ENCODE peak calls at places on chromosomes 12 and 14, in six cellular contexts. One of them, this sample, is unnamed.

GRCh38 chr12:85489194-85489593 is 209.2 kb downstream of the ALX1 start:
- DNase-seq in stimulated activated CD4-positive, alpha-beta T cell treated with anti-CD3 and anti-CD28 coated beads, TNF-alpha, amount 100 ng/mL, for 1 hour: no peak
- DNase-seq in ELR: no peak
- DNase-seq in endothelial cell of umbilical vein: no peak
- DNase-seq in NCI-H1930: peak
- DNase-seq in cardiac muscle cell: no peak
- DNase-seq in this sample: no peak

GRCh38 chr14:37246427-37246829 is 48.7 kb downstream of the MIPOL1 start:
- DNase-seq in stimulated activated CD4-positive, alpha-beta T cell treated with anti-CD3 and anti-CD28 coated beads, TNF-alpha, amount 100 ng/mL, for 1 hour: no peak
- DNase-seq in ELR: peak
- DNase-seq in endothelial cell of umbilical vein: peak
- DNase-seq in NCI-H1930: peak
- DNase-seq in cardiac muscle cell: peak
- DNase-seq in this sample: peak

GRCh38 chr12:6936642-6937480 is 6.8 kb upstream of the RNU7-1 start:
- DNase-seq in stimulated activated CD4-positive, alpha-beta T cell treated with anti-CD3 and anti-CD28 coated beads, TNF-alpha, amount 100 ng/mL, for 1 hour: no peak
- DNase-seq in ELR: no peak
- DNase-seq in endothelial cell of umbilical vein: no peak
- DNase-seq in NCI-H1930: peak
- DNase-seq in cardiac muscle cell: no peak
- DNase-seq in this sample: no peak

GRCh38 chr14:31877333-31877798 is 199.7 kb upstream of the ARHGAP5 start:
- DNase-seq in stimulated activated CD4-positive, alpha-beta T cell treated with anti-CD3 and anti-CD28 coated beads, TNF-alpha, amount 100 ng/mL, for 1 hour: no peak
- DNase-seq in ELR: no peak
- DNase-seq in endothelial cell of umbilical vein: peak
- DNase-seq in NCI-H1930: no peak
- DNase-seq in cardiac muscle cell: peak
- DNase-seq in this sample: no peak

GRCh38 chr14:51304956-51305355 is 64.9 kb downstream of the TMX1 start:
- DNase-seq in stimulated activated CD4-positive, alpha-beta T cell treated with anti-CD3 and anti-CD28 coated beads, TNF-alpha, amount 100 ng/mL, for 1 hour: no peak
- DNase-seq in ELR: peak
- DNase-seq in endothelial cell of umbilical vein: no peak
- DNase-seq in NCI-H1930: no peak
- DNase-seq in cardiac muscle cell: peak
- DNase-seq in this sample: no peak

GRCh38 chr12:106248177-106248848 is 493 bp upstream of the CKAP4 start:
- DNase-seq in stimulated activated CD4-positive, alpha-beta T cell treated with anti-CD3 and anti-CD28 coated beads, TNF-alpha, amount 100 ng/mL, for 1 hour: no peak
- DNase-seq in ELR: peak
- DNase-seq in endothelial cell of umbilical vein: peak
- DNase-seq in NCI-H1930: no peak
- DNase-seq in cardiac muscle cell: peak
- DNase-seq in this sample: peak

GRCh38 chr14:61152851-61153364 is 128.2 kb downstream of the TMEM30B start:
- DNase-seq in stimulated activated CD4-positive, alpha-beta T cell treated with anti-CD3 and anti-CD28 coated beads, TNF-alpha, amount 100 ng/mL, for 1 hour: no peak
- DNase-seq in ELR: peak
- DNase-seq in endothelial cell of umbilical vein: no peak
- DNase-seq in NCI-H1930: peak
- DNase-seq in cardiac muscle cell: peak
- DNase-seq in this sample: no peak

GRCh38 chr12:27766587-27766986 is 13.4 kb upstream of the KLHL42 start:
- DNase-seq in stimulated activated CD4-positive, alpha-beta T cell treated with anti-CD3 and anti-CD28 coated beads, TNF-alpha, amount 100 ng/mL, for 1 hour: no peak
- DNase-seq in ELR: no peak
- DNase-seq in endothelial cell of umbilical vein: no peak
- DNase-seq in NCI-H1930: no peak
- DNase-seq in cardiac muscle cell: no peak
- DNase-seq in this sample: no peak

GRCh38 chr12:123109319-123109772 is 41.5 kb downstream of the PITPNM2 start:
- DNase-seq in stimulated activated CD4-positive, alpha-beta T cell treated with anti-CD3 and anti-CD28 coated beads, TNF-alpha, amount 100 ng/mL, for 1 hour: no peak
- DNase-seq in ELR: no peak
- DNase-seq in endothelial cell of umbilical vein: no peak
- DNase-seq in NCI-H1930: no peak
- DNase-seq in cardiac muscle cell: no peak
- DNase-seq in this sample: no peak

GRCh38 chr12:53695148-53696138 is 19.6 kb upstream of the ATP5MC2 start:
- DNase-seq in stimulated activated CD4-positive, alpha-beta T cell treated with anti-CD3 and anti-CD28 coated beads, TNF-alpha, amount 100 ng/mL, for 1 hour: no peak
- DNase-seq in ELR: peak
- DNase-seq in endothelial cell of umbilical vein: peak
- DNase-seq in NCI-H1930: peak
- DNase-seq in cardiac muscle cell: peak
- DNase-seq in this sample: peak

GRCh38 chr12:87756111-87756510 is 273.1 kb downstream of the C12orf50 start:
- DNase-seq in stimulated activated CD4-positive, alpha-beta T cell treated with anti-CD3 and anti-CD28 coated beads, TNF-alpha, amount 100 ng/mL, for 1 hour: no peak
- DNase-seq in ELR: peak
- DNase-seq in endothelial cell of umbilical vein: no peak
- DNase-seq in NCI-H1930: no peak
- DNase-seq in cardiac muscle cell: peak
- DNase-seq in this sample: no peak

GRCh38 chr12:33439587-33440011 is at the start of gene SYT10:
- DNase-seq in stimulated activated CD4-positive, alpha-beta T cell treated with anti-CD3 and anti-CD28 coated beads, TNF-alpha, amount 100 ng/mL, for 1 hour: no peak
- DNase-seq in ELR: no peak
- DNase-seq in endothelial cell of umbilical vein: peak
- DNase-seq in NCI-H1930: peak
- DNase-seq in cardiac muscle cell: peak
- DNase-seq in this sample: no peak

This sample was measured in HEK293T.